ENCODE peak calls at places on chromosomes 11 and 22, in six cellular contexts. R, G, L, Y, B and N are unnamed samples.

GRCh38 chr11:43404836-43405479 is 46.2 kb downstream of the TTC17 start:
- DNase-seq in R (no peak), B (no peak), Y (no peak), G (no peak), L (no peak), N (no peak)

GRCh38 chr11:93481279-93481678 is 61.9 kb downstream of the SMCO4 start:
- DNase-seq in B (no peak), Y (no peak), R (no peak), G (no peak), L (no peak), N (no peak)

GRCh38 chr11:68414457-68415221 is 45.9 kb upstream of the PPP6R3 start:
- DNase-seq in L (no peak), B (no peak), G (no peak), R (no peak), Y (no peak), N (no peak)

GRCh38 chr11:64787526-64788320 is 9.4 kb upstream of the SF1 start:
- DNase-seq in L (peak), Y (peak), G (peak), B (peak), R (peak), N (peak)

GRCh38 chr11:84390441-84391078 is 1104.4 kb upstream of the CCDC90B start:
- DNase-seq in B (no peak), R (no peak), L (no peak), G (no peak), Y (no peak), N (no peak)

GRCh38 chr11:126446581-126446980 is 91.1 kb downstream of the ST3GAL4 start:
- DNase-seq in L (no peak), R (no peak), Y (no peak), G (no peak), B (no peak), N (no peak)

GRCh38 chr22:39478461-39478860 is 21.6 kb downstream of the MGAT3 start:
- DNase-seq in Y (no peak), G (no peak), R (no peak), L (no peak), B (no peak), N (no peak)

GRCh38 chr22:46578824-46579561 is 41.2 kb upstream of the GRAMD4 start:
- DNase-seq in G (peak), L (peak), R (peak), B (no peak), Y (no peak), N (peak)

GRCh38 chr22:45096256-45096907 is 67.3 kb upstream of the NUP50 start:
- DNase-seq in R (peak), G (peak), L (peak), Y (peak), B (peak), N (peak)

GRCh38 chr11:86610559-86611341 is 61.7 kb downstream of the ME3 start:
- DNase-seq in Y (no peak), B (no peak), G (no peak), R (no peak), L (no peak), N (no peak)

GRCh38 chr11:4511846-4512245 is 29.4 kb downstream of the OR52K1 start:
- DNase-seq in G (no peak), Y (no peak), B (no peak), R (no peak), L (peak), N (no peak)
- H3K4me3 ChIP-seq in G (no peak), Y (no peak), B (no peak), R (no peak), L (no peak), N (no peak)

DNA sequence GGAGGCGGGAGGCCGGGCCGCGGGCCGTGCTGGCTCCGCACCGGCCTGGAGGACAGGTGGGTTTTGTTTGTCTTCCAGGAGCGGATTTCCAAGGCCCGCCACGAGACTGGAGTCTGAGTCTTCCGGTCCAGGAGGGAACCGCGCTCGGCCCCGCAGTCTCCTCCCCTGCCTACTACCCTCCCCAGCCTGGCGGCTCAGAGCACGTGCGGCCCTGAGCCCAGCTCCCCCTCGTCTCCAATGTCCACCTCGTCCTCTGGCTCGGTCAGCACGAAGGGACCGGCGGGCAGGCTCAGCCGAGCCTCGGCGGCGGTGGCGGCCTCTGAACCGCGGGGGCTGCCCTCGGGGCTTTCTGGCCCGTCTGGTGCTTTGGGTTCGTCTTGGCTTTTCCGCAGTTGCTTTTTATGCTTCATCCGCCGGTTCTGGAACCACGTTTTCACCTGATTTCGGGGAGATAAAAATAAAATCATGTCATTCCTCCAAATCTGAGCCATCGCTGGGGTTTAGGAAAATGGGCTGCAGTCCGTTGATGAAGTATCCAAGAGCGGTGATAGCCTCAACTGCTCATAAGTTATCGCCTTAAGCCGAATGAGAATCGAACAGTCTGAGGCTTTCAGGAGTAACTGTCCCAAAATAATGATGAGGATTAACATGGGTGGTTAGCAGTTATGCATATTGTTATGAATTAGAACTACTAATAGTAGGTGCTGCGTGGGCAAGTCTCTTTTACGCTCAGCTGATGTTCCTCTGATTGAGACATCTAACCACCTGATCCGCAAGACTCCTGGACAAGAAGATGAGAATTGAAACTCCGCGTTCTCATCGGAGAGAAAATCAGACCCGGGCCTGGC is 4.0 kb downstream of the BSX start:
- DNase-seq in G (no peak), L (no peak), R (no peak), B (no peak), Y (no peak), N (no peak)
- H3K4me3 ChIP-seq in G (no peak), L (no peak), R (no peak), B (no peak), Y (no peak), N (no peak)

DNA sequence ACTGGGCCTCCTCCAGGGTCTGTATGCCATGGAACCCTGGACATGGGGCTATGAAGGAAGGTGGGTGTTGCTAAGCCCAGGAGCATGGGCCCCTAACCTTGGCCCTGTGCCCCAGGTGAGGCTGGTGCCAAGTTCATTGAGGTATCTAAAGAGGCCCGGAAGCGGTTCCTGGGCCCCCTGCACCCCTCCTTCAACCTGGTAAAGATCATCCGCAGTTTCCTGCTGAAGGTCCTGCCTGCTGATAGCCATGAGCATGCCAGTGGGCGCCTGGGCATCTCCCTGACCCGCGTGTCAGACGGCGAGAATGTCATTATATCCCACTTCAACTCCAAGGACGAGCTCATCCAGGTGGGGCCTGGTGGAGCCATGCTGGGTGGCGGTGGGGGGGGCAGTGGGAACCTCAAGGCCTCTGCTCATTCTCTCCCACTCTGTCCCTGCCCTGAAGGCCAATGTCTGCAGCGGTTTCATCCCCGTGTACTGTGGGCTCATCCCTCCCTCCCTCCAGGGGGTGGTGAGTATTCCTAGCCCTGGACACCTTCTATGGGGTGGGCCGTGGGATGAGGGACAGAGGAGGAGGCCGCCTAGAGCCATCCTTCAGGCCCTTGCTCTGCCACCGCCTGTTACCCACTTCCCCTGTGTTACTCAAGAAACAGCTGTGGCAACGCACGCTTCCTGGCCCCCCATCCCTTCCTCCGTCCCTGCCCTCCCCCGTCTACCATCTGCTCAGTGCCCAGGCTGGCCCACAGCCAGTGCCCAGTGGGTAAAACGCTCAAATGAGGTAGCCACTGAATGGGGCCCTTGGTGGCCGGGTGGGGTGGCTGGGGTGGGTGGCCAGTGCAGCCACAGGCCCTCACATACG is 3.0 kb downstream of the PNPLA2 start:
- DNase-seq in R (no peak), G (no peak), Y (no peak), B (no peak), L (no peak), N (peak)
- H3K4me3 ChIP-seq in R (peak), G (no peak), Y (no peak), B (no peak), L (peak), N (no peak)

GRCh38 chr11:62556102-62556871 is 9.7 kb upstream of the AHNAK start:
- DNase-seq in B (peak), Y (peak), L (peak), G (peak), R (peak), N (peak)

GRCh38 chr11:62554377-62554776 is 7.8 kb upstream of the AHNAK start:
- DNase-seq in B (no peak), Y (no peak), R (no peak), G (peak), L (no peak), N (no peak)

GRCh38 chr11:62553839-62554361 is 7.3 kb upstream of the AHNAK start:
- DNase-seq in B (no peak), G (peak), L (peak), R (peak), Y (peak), N (no peak)

GRCh38 chr11:62556872-62557631 is 10.4 kb upstream of the AHNAK start:
- DNase-seq in R (peak), L (no peak), Y (no peak), B (no peak), G (peak), N (no peak)

GRCh38 chr11:62555464-62556092 is 9.0 kb upstream of the AHNAK start:
- DNase-seq in G (peak), R (peak), B (peak), L (no peak), Y (peak), N (no peak)
- H3K4me3 ChIP-seq in G (no peak), R (peak), B (no peak), L (peak), Y (no peak), N (no peak)

GRCh38 chr11:47587039-47587675 is 679 bp downstream of the FAM180B start:
- DNase-seq in R (peak), L (no peak), B (no peak), G (peak), Y (no peak), N (peak)

GRCh38 chr11:47587733-47588326 is 1.4 kb downstream of the FAM180B start:
- DNase-seq in B (no peak), Y (no peak), R (no peak), L (no peak), G (peak), N (peak)

GRCh38 chr11:47589504-47590025 is 3.1 kb downstream of the FAM180B start:
- DNase-seq in R (no peak), Y (no peak), L (no peak), B (no peak), G (peak), N (no peak)

GRCh38 chr11:47590026-47590861 is 3.8 kb downstream of the FAM180B start:
- DNase-seq in G (peak), R (no peak), L (no peak), Y (no peak), B (no peak), N (no peak)

GRCh38 chr11:47589103-47589502 is 2.6 kb downstream of the FAM180B start:
- DNase-seq in G (peak), B (no peak), R (no peak), L (no peak), Y (no peak), N (no peak)
- H3K4me3 ChIP-seq in G (no peak), B (no peak), R (no peak), L (no peak), Y (no peak), N (no peak)